ENCODE peak calls at places on chromosomes 3 and 15, in five cellular contexts. C, F, T, Y and I are unnamed samples.

GRCh38 chr15:57495554-57496235 is 96.0 kb upstream of the MYZAP start:
- DNase-seq in C (no peak), F (no peak), T (no peak), Y (no peak), I (no peak)

GRCh38 chr3:69250014-69250413 is 127.6 kb upstream of the LMOD3 start:
- DNase-seq in Y (peak), T (no peak), F (no peak), C (peak), I (no peak)

GRCh38 chr3:57793737-57794187 is 37.7 kb downstream of the SLMAP start:
- DNase-seq in C (no peak), F (no peak), T (no peak), Y (peak), I (no peak)

GRCh38 chr3:80384811-80385210 is 617.0 kb upstream of the ROBO1 start:
- DNase-seq in Y (no peak), T (no peak), C (no peak), F (no peak), I (no peak)

GRCh38 chr3:126516152-126516935 is 1.2 kb downstream of the UROC1 start:
- DNase-seq in T (no peak), Y (no peak), F (no peak), C (no peak), I (no peak)

GRCh38 chr3:89246326-89246725 is 138.9 kb downstream of the EPHA3 start:
- DNase-seq in C (peak), F (no peak), T (no peak), Y (no peak), I (no peak)

GRCh38 chr3:71503525-71504249 is 79.8 kb downstream of the FOXP1 start:
- DNase-seq in F (no peak), Y (no peak), T (no peak), C (no peak), I (peak)

GRCh38 chr15:51884517-51885236 is 55.2 kb downstream of the TMOD3 start:
- DNase-seq in C (no peak), F (no peak), Y (no peak), T (no peak), I (no peak)

GRCh38 chr15:60370804-60371700 is 26.7 kb downstream of the ANXA2 start:
- DNase-seq in Y (no peak), F (peak), T (no peak), C (no peak), I (peak)

GRCh38 chr3:120423432-120423831 is 27.4 kb downstream of the FSTL1 start:
- DNase-seq in C (no peak), F (no peak), Y (no peak), T (no peak), I (no peak)

GRCh38 chr3:141498592-141499223 is 11.9 kb downstream of the RASA2 start:
- DNase-seq in F (no peak), Y (no peak), T (peak), C (peak), I (no peak)

GRCh38 chr3:11185144-11185543 is 30.9 kb downstream of the HRH1 start:
- DNase-seq in Y (no peak), C (no peak), T (no peak), F (no peak), I (no peak)

GRCh38 chr15:39396979-39397615 is 183.8 kb upstream of the THBS1 start:
- DNase-seq in T (no peak), F (no peak), C (no peak), Y (peak), I (no peak)

GRCh38 chr3:197308591-197308990 is 10.2 kb upstream of the DLG1 start:
- DNase-seq in T (no peak), C (no peak), Y (no peak), F (no peak), I (no peak)

GRCh38 chr3:43692085-43692484 is 1.3 kb downstream of the ABHD5 start:
- DNase-seq in F (no peak), T (no peak), C (no peak), Y (peak), I (no peak)

GRCh38 chr3:122572940-122573412 is 4.5 kb upstream of the PARP15 start:
- DNase-seq in C (peak), Y (peak), F (peak), T (peak), I (peak)

GRCh38 chr15:80674245-80674614 is 20.9 kb upstream of the ABHD17C start:
- DNase-seq in T (peak), F (no peak), C (no peak), Y (no peak), I (no peak)

GRCh38 chr3:129481783-129482332 is 41.8 kb downstream of the IFT122 start:
- DNase-seq in C (peak), F (no peak), Y (peak), T (no peak), I (no peak)

GRCh38 chr15:96345560-96346389 is 15.3 kb downstream of the NR2F2 start:
- DNase-seq in Y (no peak), C (peak), T (no peak), F (peak), I (peak)
- TF ChIP-seq REST in Y (no peak), C (no peak), T (no peak), F (no peak), I (no peak)

GRCh38 chr3:177337548-177338331 is 140.5 kb upstream of the TBL1XR1 start:
- DNase-seq in T (peak), Y (no peak), C (no peak), F (no peak), I (no peak)
- TF ChIP-seq JUNB in T (peak), Y (no peak), C (no peak), F (no peak), I (no peak)

GRCh38 chr3:46856576-46857471 is 6.4 kb downstream of the MYL3 start:
- DNase-seq in C (no peak), Y (no peak), T (no peak), F (no peak), I (no peak)

GRCh38 chr3:46860381-46861292 is 2.6 kb downstream of the MYL3 start:
- DNase-seq in Y (peak), F (peak), C (peak), T (no peak), I (peak)

GRCh38 chr3:46858456-46858855 is 4.8 kb downstream of the MYL3 start:
- DNase-seq in F (no peak), C (no peak), T (no peak), Y (no peak), I (no peak)

GRCh38 chr3:46858996-46859710 is 4.1 kb downstream of the MYL3 start:
- DNase-seq in T (no peak), Y (no peak), C (no peak), F (no peak), I (no peak)

GRCh38 chr3:46857485-46858341 is 5.5 kb downstream of the MYL3 start:
- DNase-seq in F (no peak), T (no peak), Y (no peak), C (no peak), I (no peak)
- TF ChIP-seq REST in F (no peak), T (no peak), Y (no peak), C (no peak), I (no peak)

DNA sequence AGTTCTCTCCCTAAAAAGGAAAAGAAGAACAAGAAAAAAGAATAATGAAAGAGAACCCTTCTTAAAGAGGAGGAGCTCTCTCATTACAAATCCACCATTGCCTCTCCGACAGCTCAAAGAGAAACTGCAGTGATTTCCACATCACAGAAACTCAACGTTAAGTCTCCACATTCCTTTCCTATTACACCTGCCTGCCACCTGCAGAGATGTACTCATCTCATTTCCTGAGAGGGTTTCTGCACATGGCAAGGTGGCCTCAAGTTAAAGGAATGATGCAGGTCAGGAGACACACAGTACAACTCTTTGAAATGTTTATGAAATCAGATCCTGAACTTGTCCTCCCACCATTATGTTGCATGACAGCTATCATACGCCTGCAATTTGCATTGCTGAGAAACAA is 458.3 kb upstream of the ADAMTS9 start:
- DNase-seq in F (no peak), T (no peak), Y (no peak), C (peak), I (no peak)
- TF ChIP-seq JUNB in F (no peak), T (no peak), Y (no peak), C (no peak), I (no peak)

DNA sequence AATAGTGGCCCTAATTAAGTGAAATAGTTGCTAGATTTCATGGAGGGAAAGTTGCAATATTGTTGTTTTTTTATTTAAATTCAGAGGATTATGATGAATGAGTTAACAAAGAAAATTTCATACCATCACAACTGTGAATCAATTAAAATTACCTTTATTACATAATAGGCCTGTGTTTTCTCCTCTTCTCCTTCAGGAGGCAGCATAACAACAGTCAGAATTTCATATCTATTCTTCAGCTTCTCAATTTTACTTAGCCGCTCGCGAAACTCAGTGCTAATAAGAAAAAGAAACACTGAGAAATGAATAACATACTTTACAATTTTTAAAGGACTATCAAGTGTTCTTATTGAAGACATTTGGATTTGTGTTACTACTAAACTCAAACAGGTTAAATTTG is 29.4 kb downstream of the TTC14 start:
- DNase-seq in T (no peak), Y (no peak), F (no peak), C (peak), I (no peak)
- TF ChIP-seq REST in T (no peak), Y (no peak), F (no peak), C (no peak), I (no peak)

GRCh38 chr3:37183976-37184375 is 9.6 kb upstream of the LRRFIP2 start:
- DNase-seq in F (no peak), T (no peak), C (no peak), Y (no peak), I (no peak)
- TF ChIP-seq JUNB in F (no peak), T (no peak), C (no peak), Y (no peak), I (no peak)

GRCh38 chr3:150748648-150749047 is 14.3 kb downstream of the SIAH2 start:
- DNase-seq in T (no peak), F (no peak), Y (no peak), C (no peak), I (no peak)

GRCh38 chr3:150745832-150746231 is 17.1 kb downstream of the SIAH2 start:
- DNase-seq in T (no peak), Y (no peak), C (no peak), F (no peak), I (no peak)

GRCh38 chr3:150749218-150749617 is 13.8 kb downstream of the SIAH2 start:
- DNase-seq in C (no peak), F (no peak), T (no peak), Y (no peak), I (no peak)

GRCh38 chr3:150746791-150747590 is 16.0 kb downstream of the SIAH2 start:
- DNase-seq in C (no peak), Y (no peak), T (no peak), F (no peak), I (no peak)

GRCh38 chr3:150747909-150748568 is 14.9 kb downstream of the SIAH2 start:
- DNase-seq in Y (no peak), T (no peak), F (no peak), C (no peak), I (no peak)
- TF ChIP-seq REST in Y (no peak), T (no peak), F (no peak), C (no peak), I (no peak)

DNA sequence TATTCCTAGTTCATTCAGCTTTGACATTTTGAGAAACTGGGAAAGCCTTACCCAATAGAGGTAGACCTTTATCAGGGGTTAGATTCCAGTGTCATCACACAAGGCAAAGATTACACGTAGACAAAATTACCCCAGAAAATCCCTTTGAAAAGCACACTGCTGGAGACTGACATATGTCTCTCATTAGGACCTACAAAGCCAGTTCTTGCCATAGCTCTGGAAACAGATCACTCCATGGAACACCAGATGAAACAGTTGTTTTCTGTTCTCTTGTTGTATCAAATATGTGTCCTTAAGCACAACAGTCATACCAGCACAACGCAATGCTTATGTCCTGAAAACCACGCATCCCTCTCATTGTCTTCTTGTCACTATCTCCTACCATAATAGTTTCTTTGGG is 44.7 kb downstream of the RARB start:
- DNase-seq in F (no peak), Y (no peak), T (no peak), C (no peak), I (no peak)
- TF ChIP-seq JUNB in F (no peak), Y (no peak), T (no peak), C (no peak), I (no peak)

GRCh38 chr3:127650236-127650635 is 21.3 kb downstream of the PODXL2 start:
- DNase-seq in C (no peak), T (no peak), Y (no peak), F (no peak), I (no peak)

GRCh38 chr3:127654374-127654773 is 18.4 kb upstream of the ABTB1 start:
- DNase-seq in T (no peak), F (no peak), C (no peak), Y (no peak), I (no peak)

GRCh38 chr3:127651516-127652172 is 21.1 kb upstream of the ABTB1 start:
- DNase-seq in Y (no peak), C (no peak), T (no peak), F (no peak), I (no peak)

GRCh38 chr3:127655641-127656040 is 17.1 kb upstream of the ABTB1 start:
- DNase-seq in T (no peak), C (no peak), F (no peak), Y (no peak), I (no peak)

DNA sequence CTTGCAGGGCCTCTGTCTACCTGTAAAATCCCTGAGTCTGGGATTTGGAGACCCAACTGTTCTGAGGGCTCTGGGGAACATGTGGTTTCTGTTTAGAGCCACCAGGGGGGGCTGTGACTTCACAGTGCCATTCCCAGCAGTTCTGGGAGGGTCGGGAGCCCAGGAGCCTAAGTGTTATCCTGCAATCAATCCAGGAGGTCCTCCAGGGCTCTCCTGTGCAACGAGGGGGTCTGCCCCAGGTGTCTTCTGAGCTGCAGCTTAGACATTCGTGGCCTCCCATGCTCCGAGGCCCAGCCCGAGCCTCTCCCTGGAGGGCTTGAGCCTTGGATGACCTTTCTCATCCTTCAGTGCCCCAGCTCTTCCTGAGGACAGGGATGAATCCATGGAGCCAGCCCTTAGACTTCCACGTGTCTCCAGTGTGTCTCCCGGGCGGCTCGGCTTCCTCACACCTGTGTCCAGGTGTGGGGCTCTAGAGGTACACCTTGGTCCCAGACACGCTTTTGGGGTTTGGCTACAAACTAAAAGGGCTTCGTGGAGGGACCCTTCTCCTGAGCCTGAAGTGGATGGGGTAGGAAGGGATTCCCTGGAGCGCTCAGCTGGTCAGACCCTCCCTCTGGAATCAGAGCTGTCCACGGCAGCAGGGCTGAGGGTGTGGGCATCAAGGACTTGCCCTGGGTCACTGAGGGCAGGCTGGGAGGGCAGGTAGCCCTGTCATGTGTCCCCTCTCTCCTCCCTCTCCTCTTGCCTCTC is 20.3 kb upstream of the ABTB1 start:
- DNase-seq in C (peak), F (peak), Y (peak), T (no peak), I (peak)
- TF ChIP-seq REST in C (no peak), F (no peak), Y (no peak), T (no peak), I (no peak)

GRCh38 chr3:156307704-156308103 is 187.3 kb downstream of the KCNAB1 start:
- DNase-seq in F (no peak), C (no peak), Y (no peak), T (no peak), I (no peak)

GRCh38 chr3:156311431-156311830 is 191.1 kb downstream of the KCNAB1 start:
- DNase-seq in T (no peak), Y (no peak), F (no peak), C (peak), I (no peak)

GRCh38 chr3:156317457-156317856 is 197.1 kb downstream of the KCNAB1 start:
- DNase-seq in T (no peak), Y (no peak), C (peak), F (peak), I (peak)

GRCh38 chr3:156311930-156312329 is 191.6 kb downstream of the KCNAB1 start:
- DNase-seq in T (no peak), Y (no peak), C (no peak), F (no peak), I (no peak)
- TF ChIP-seq JUNB in T (no peak), Y (no peak), C (no peak), F (no peak), I (no peak)